ENCODE peak calls at places on chromosomes 11 and 22, in five cellular contexts. O is activated naive CD8-positive, alpha-beta T cell treated with anti-CD3 and anti-CD28 coated beads, Interleukin-2, amount 50 U/mL, for 24 hours; P is activated T-cell treated with anti-CD3 and anti-CD28 coated beads, Interleukin-2, amount 50 U/mL, for 4 hours; H is lung microvascular endothelial cell; D is BJ. C is an unnamed sample.

GRCh38 chr11:63901660-63902059 is 15.3 kb downstream of the RCOR2 start:
- DNase-seq in O (no peak), H (peak; percentile 31), D (no peak), P (no peak), C (no peak)

GRCh38 chr22:37215890-37216289 is 3.6 kb upstream of the SSTR3 start:
- DNase-seq in O (no peak), D (no peak), H (no peak), P (no peak), C (no peak)

GRCh38 chr11:117953029-117953671 is 23.9 kb upstream of the TMPRSS13 start:
- DNase-seq in O (no peak), H (no peak), P (peak; percentile 37), D (no peak), C (no peak)

GRCh38 chr11:41461057-41461681 is 1.7 kb upstream of the LRRC4C start:
- DNase-seq in H (peak; percentile 24), O (no peak), P (no peak), D (no peak), C (no peak)

GRCh38 chr11:44621784-44622183 is 56.3 kb downstream of the CD82 start:
- DNase-seq in H (no peak), P (no peak), D (no peak), O (peak; percentile 1), C (no peak)

GRCh38 chr11:11148104-11148509 is 204.9 kb downstream of the CSNK2A3 start:
- DNase-seq in O (peak; percentile 10), H (no peak), P (no peak), D (peak; percentile 71), C (peak; percentile 88)

GRCh38 chr22:26172389-26172990 is 3.2 kb downstream of the SEZ6L start:
- DNase-seq in H (peak; percentile 45), D (no peak), O (peak; percentile 34), P (no peak), C (no peak)

GRCh38 chr22:30305519-30305905 is 16.2 kb upstream of the CASTOR1 start:
- DNase-seq in H (peak; percentile 34), P (peak; percentile 26), D (no peak), O (peak; percentile 49), C (no peak)

GRCh38 chr11:70429428-70429705 is 31.0 kb downstream of the CTTN start:
- DNase-seq in P (no peak), O (no peak), H (no peak), D (no peak), C (peak; percentile 29)

C was measured in ovary.